ENCODE peak calls at places on chromosome X, in seven cellular contexts. M is tibial artery, D is RWPE2, N is lung, O is thoracic aorta, V is brain microvascular endothelial cell, H is heart left ventricle. F is an unnamed sample.

GRCh38 chrX:151393514-151393913 is 3.5 kb upstream of the VMA21 start:
- DNase-seq in M (no peak), D (no peak), N (no peak), O (no peak), V (no peak), H (no peak), F (peak; percentile 16)

GRCh38 chrX:123424546-123424945 is 240.5 kb downstream of the GRIA3 start:
- DNase-seq in M (no peak), D (no peak), N (no peak), O (no peak), V (peak; percentile 43), H (no peak), F (no peak)

GRCh38 chrX:100076031-100076430 is 334.0 kb downstream of the PCDH19 start:
- DNase-seq in M (no peak), D (no peak), N (no peak), O (no peak), V (no peak), H (no peak), F (no peak)

GRCh38 chrX:134849390-134849789 is 141.4 kb upstream of the SMIM10 start:
- DNase-seq in M (no peak), D (no peak), N (no peak), O (no peak), V (peak; percentile 55), H (no peak), F (no peak)

GRCh38 chrX:16119353-16120220 is 3.8 kb upstream of the GRPR start:
- DNase-seq in M (no peak), D (no peak), N (no peak), O (no peak), V (no peak), H (no peak), F (no peak)

GRCh38 chrX:118373538-118373937 is 27.6 kb downstream of the WDR44 start:
- DNase-seq in M (no peak), D (no peak), N (no peak), O (no peak), V (no peak), H (no peak), F (no peak)

GRCh38 chrX:110410598-110410997 is 52.0 kb downstream of the RTL9 start:
- DNase-seq in M (no peak), D (no peak), N (no peak), O (no peak), V (no peak), H (no peak), F (no peak)

GRCh38 chrX:120769576-120770341 is 105.9 kb downstream of the CT47B1 start:
- DNase-seq in M (no peak), D (no peak), N (no peak), O (no peak), V (peak; percentile 22), H (no peak), F (no peak)

GRCh38 chrX:155880586-155881157 is 473 bp upstream of the VAMP7 start:
- DNase-seq in M (no peak), D (no peak), N (no peak), O (no peak), V (no peak), H (no peak), F (no peak)

GRCh38 chrX:119880552-119881437 is 9.2 kb downstream of the NDUFA1 start:
- DNase-seq in M (no peak), D (no peak), N (no peak), O (no peak), V (peak; percentile 55), H (no peak), F (no peak)

GRCh38 chrX:23292979-23293651 is 41.5 kb upstream of the PTCHD1 start:
- DNase-seq in M (peak; percentile 59), D (no peak), N (no peak), O (peak; percentile 1), V (no peak), H (no peak), F (no peak)

GRCh38 chrX:71923516-71923915 is 12.9 kb downstream of the NHSL2 start:
- DNase-seq in M (peak; percentile 62), D (no peak), N (no peak), O (no peak), V (no peak), H (no peak), F (no peak)

GRCh38 chrX:29941292-29941691 is 274.1 kb upstream of the MAGEB2 start:
- DNase-seq in M (no peak), D (no peak), N (no peak), O (no peak), V (peak; percentile 45), H (no peak), F (no peak)

GRCh38 chrX:72554448-72555140 is 18.0 kb downstream of the HDAC8 start:
- DNase-seq in M (peak; percentile 67), D (peak; percentile 69), N (no peak), O (no peak), V (peak; percentile 29), H (no peak), F (no peak)

GRCh38 chrX:113136841-113137240 is 296.2 kb upstream of the AMOT start:
- DNase-seq in M (no peak), D (no peak), N (no peak), O (no peak), V (no peak), H (no peak), F (no peak)

GRCh38 chrX:100296183-100296753 is 113.8 kb downstream of the PCDH19 start:
- DNase-seq in M (no peak), D (no peak), N (no peak), O (no peak), V (no peak), H (no peak), F (no peak)

GRCh38 chrX:25853002-25853479 is 285.1 kb upstream of the MAGEB18 start:
- DNase-seq in M (no peak), D (no peak), N (no peak), O (no peak), V (no peak), H (no peak), F (no peak)

GRCh38 chrX:108163333-108164082 is 71.9 kb downstream of the ATG4A start:
- DNase-seq in M (no peak), D (no peak), N (no peak), O (no peak), V (no peak), H (no peak), F (no peak)

GRCh38 chrX:13376857-13377441 is 57.1 kb upstream of the ATXN3L start:
- DNase-seq in M (no peak), D (no peak), N (peak; percentile 32), O (no peak), V (peak; percentile 78), H (peak; percentile 38), F (no peak)

GRCh38 chrX:12956704-12957541 is 18.0 kb upstream of the TMSB4X start:
- DNase-seq in M (no peak), D (no peak), N (no peak), O (no peak), V (no peak), H (no peak), F (no peak)

GRCh38 chrX:115344885-115345653 is 55.6 kb downstream of the LUZP4 start:
- DNase-seq in M (peak; percentile 94), D (peak; percentile 78), N (peak; percentile 89), O (peak; percentile 52), V (peak; percentile 96), H (peak; percentile 88), F (peak; percentile 65)

GRCh38 chrX:122579036-122579435 is 605.0 kb upstream of the GRIA3 start:
- DNase-seq in M (no peak), D (no peak), N (no peak), O (no peak), V (no peak), H (no peak), F (no peak)

GRCh38 chrX:147923605-147924004 is 11.9 kb downstream of the FMR1 start:
- DNase-seq in M (no peak), D (no peak), N (no peak), O (no peak), V (no peak), H (no peak), F (no peak)

DNA sequence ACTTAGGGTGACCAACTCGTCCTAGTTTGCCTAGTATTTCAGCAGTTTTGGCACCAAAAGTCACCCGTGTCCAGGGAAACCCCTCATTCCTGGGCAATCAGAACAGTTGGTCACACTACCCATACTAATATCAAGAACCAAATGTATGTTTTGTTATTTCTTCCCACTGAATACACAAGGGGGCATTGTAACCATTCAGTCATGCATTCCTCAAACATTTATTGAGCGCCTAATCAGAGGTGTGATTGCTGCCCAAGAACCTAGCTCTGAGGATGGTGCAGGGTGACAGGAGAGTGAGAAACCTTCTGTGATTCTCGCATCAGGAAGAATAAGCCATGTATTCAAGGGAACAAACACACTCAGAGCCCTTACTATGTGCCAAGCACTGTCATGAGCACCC is 69.8 kb upstream of the RAI2 start:
- DNase-seq in M (no peak), D (no peak), N (no peak), O (no peak), V (no peak), H (no peak), F (no peak)
- TF ChIP-seq CTCF in M (no peak), D (no peak), N (no peak), O (no peak), V (no peak), H (no peak), F (no peak)

GRCh38 chrX:63275127-63275526 is 76.0 kb downstream of the SPIN4 start:
- DNase-seq in M (no peak), D (no peak), N (peak; percentile 51), O (no peak), V (peak; percentile 27), H (no peak), F (peak; percentile 27)
- H3K4me3 ChIP-seq in M (no peak overlapping the region), D (no peak overlapping the region), N (no peak overlapping the region), O (no peak overlapping the region), V (no peak overlapping the region), H (no peak overlapping the region), F (no peak overlapping the region)

GRCh38 chrX:41339148-41339547 is 5.2 kb downstream of the DDX3X start:
- DNase-seq in M (no peak), D (no peak), N (no peak), O (no peak), V (no peak), H (no peak), F (no peak)

GRCh38 chrX:41338422-41338821 is 4.5 kb downstream of the DDX3X start:
- DNase-seq in M (no peak), D (no peak), N (no peak), O (no peak), V (no peak), H (no peak), F (no peak)

GRCh38 chrX:41348551-41348950 is 14.6 kb downstream of the DDX3X start:
- DNase-seq in M (no peak), D (no peak), N (no peak), O (no peak), V (no peak), H (no peak), F (no peak)

GRCh38 chrX:41347186-41347585 is 13.2 kb downstream of the DDX3X start:
- DNase-seq in M (no peak), D (no peak), N (no peak), O (no peak), V (no peak), H (no peak), F (no peak)

DNA sequence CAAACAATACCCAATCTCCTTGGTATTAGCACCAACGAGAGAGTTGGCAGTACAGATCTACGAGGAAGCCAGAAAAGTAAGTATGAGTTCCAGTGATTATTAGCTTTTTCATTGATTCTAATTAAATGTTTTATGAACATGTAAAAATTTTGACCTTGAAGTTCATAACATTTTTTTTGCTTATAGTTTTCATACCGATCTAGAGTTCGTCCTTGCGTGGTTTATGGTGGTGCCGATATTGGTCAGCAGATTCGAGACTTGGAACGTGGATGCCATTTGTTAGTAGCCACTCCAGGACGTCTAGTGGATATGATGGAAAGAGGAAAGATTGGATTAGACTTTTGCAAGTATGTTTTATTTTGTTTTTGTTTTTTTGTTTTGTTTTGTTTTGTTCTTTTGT is 10.1 kb downstream of the DDX3X start:
- DNase-seq in M (no peak), D (no peak), N (no peak), O (no peak), V (no peak), H (no peak), F (no peak)
- H3K36me3 ChIP-seq in M (peaks cover 73% of the 10 kb centered on the region), D (peaks cover 93% of the 10 kb centered on the region), N (peaks cover 35% of the 10 kb centered on the region), O (peaks cover 64% of the 10 kb centered on the region), V (peaks cover 95% of the 10 kb centered on the region), H (peaks cover 100% of the 10 kb centered on the region), F (no peaks in the 10 kb centered on the region)

GRCh38 chrX:46376246-46376885 is 168.9 kb downstream of the ZNF674 start:
- DNase-seq in M (no peak), D (no peak), N (no peak), O (no peak), V (peak; percentile 56), H (no peak), F (peak; percentile 40)
- TF ChIP-seq CTCF in M (peak; percentile 54), D (peak; percentile 59), N (no peak), O (peak; percentile 30), V (peak; percentile 55), H (peak; percentile 37), F (no peak)

F was measured in mucosa of descending colon.